ENCODE peak calls at places on chromosomes 1 and 21, in five cellular contexts. One of them, this sample, is unnamed.

GRCh38 chr1:156496211-156496761 is 4.3 kb downstream of the MEF2D start:
- DNase-seq in GM23248: peak; percentile 67
- DNase-seq in CMK: no peak
- DNase-seq in EH: peak; percentile 44
- DNase-seq in mucosa of gallbladder: no peak
- DNase-seq in this sample: peak; percentile 49

GRCh38 chr21:37751268-37751975 is 164.8 kb downstream of the KCNJ6 start:
- DNase-seq in GM23248: peak; percentile 8
- DNase-seq in CMK: no peak
- DNase-seq in mucosa of gallbladder: no peak
- DNase-seq in EH: peak; percentile 60
- DNase-seq in this sample: no peak

GRCh38 chr1:23118957-23119792 is 49.5 kb downstream of the LUZP1 start:
- DNase-seq in mucosa of gallbladder: no peak
- DNase-seq in GM23248: peak; percentile 55
- DNase-seq in CMK: no peak
- DNase-seq in EH: peak; percentile 43
- DNase-seq in this sample: peak; percentile 58

GRCh38 chr1:57079454-57080157 is 113.8 kb upstream of the C8B start:
- DNase-seq in EH: no peak
- DNase-seq in CMK: no peak
- DNase-seq in mucosa of gallbladder: no peak
- DNase-seq in GM23248: no peak
- DNase-seq in this sample: no peak

GRCh38 chr21:36860736-36861594 is 105.5 kb downstream of the HLCS start:
- DNase-seq in mucosa of gallbladder: no peak
- DNase-seq in EH: peak; percentile 85
- DNase-seq in CMK: no peak
- DNase-seq in GM23248: peak; percentile 60
- DNase-seq in this sample: peak; percentile 52

GRCh38 chr1:10415211-10415930 is 14.9 kb upstream of the CENPS start:
- DNase-seq in CMK: peak; percentile 84
- DNase-seq in EH: peak; percentile 86
- DNase-seq in GM23248: peak; percentile 81
- DNase-seq in mucosa of gallbladder: peak; percentile 39
- DNase-seq in this sample: peak; percentile 17

GRCh38 chr1:39926343-39926769 is 24.6 kb upstream of the MYCL start:
- DNase-seq in CMK: peak; percentile 33
- DNase-seq in EH: peak; percentile 31
- DNase-seq in mucosa of gallbladder: peak; percentile 50
- DNase-seq in GM23248: peak; percentile 49
- DNase-seq in this sample: peak; percentile 5

GRCh38 chr1:243715285-243715684 is 134.8 kb downstream of the AKT3 start:
- DNase-seq in EH: peak; percentile 32
- DNase-seq in GM23248: peak; percentile 65
- DNase-seq in CMK: no peak
- DNase-seq in mucosa of gallbladder: no peak
- DNase-seq in this sample: no peak

GRCh38 chr1:232766224-232766890 is 38.9 kb upstream of the MAP10 start:
- DNase-seq in mucosa of gallbladder: no peak
- DNase-seq in CMK: no peak
- DNase-seq in GM23248: no peak
- DNase-seq in EH: no peak
- DNase-seq in this sample: no peak

GRCh38 chr1:32889731-32890278 is 3.5 kb downstream of the HPCA start:
- DNase-seq in EH: no peak
- DNase-seq in CMK: no peak
- DNase-seq in GM23248: no peak
- DNase-seq in mucosa of gallbladder: no peak
- DNase-seq in this sample: no peak

GRCh38 chr1:118649406-118649805 is 338.7 kb downstream of the TBX15 start:
- DNase-seq in GM23248: no peak
- DNase-seq in EH: no peak
- DNase-seq in mucosa of gallbladder: no peak
- DNase-seq in CMK: no peak
- DNase-seq in this sample: no peak

GRCh38 chr1:13922440-13922839 is 222.5 kb downstream of the PRDM2 start:
- DNase-seq in mucosa of gallbladder: no peak
- DNase-seq in CMK: no peak
- DNase-seq in EH: no peak
- DNase-seq in GM23248: no peak
- DNase-seq in this sample: no peak

GRCh38 chr1:17232759-17233661 is 15.9 kb upstream of the PADI3 start:
- DNase-seq in GM23248: peak; percentile 89
- DNase-seq in CMK: no peak
- DNase-seq in mucosa of gallbladder: no peak
- DNase-seq in EH: peak; percentile 96
- DNase-seq in this sample: peak; percentile 97

GRCh38 chr1:36096500-36097412 is 8.1 kb downstream of the ADPRS start:
- DNase-seq in GM23248: peak; percentile 45
- DNase-seq in mucosa of gallbladder: no peak
- DNase-seq in CMK: no peak
- DNase-seq in EH: peak; percentile 27
- DNase-seq in this sample: peak; percentile 28

GRCh38 chr1:68322837-68323687 is 90.7 kb upstream of the WLS start:
- DNase-seq in GM23248: peak; percentile 92
- DNase-seq in CMK: no peak
- DNase-seq in EH: peak; percentile 69
- DNase-seq in mucosa of gallbladder: no peak
- DNase-seq in this sample: peak; percentile 99

GRCh38 chr1:207028884-207029283 is 3.7 kb downstream of the C1orf116 start:
- DNase-seq in GM23248: no peak
- DNase-seq in mucosa of gallbladder: no peak
- DNase-seq in EH: no peak
- DNase-seq in CMK: no peak
- DNase-seq in this sample: no peak

GRCh38 chr1:63635681-63636080 is 42.5 kb downstream of the PGM1 start:
- DNase-seq in EH: peak; percentile 36
- DNase-seq in GM23248: peak; percentile 22
- DNase-seq in mucosa of gallbladder: no peak
- DNase-seq in CMK: no peak
- DNase-seq in this sample: peak; percentile 32

GRCh38 chr1:107047602-107048001 is 8.9 kb upstream of the PRMT6 start:
- DNase-seq in EH: peak; percentile 1
- DNase-seq in CMK: no peak
- DNase-seq in GM23248: no peak
- DNase-seq in mucosa of gallbladder: no peak
- DNase-seq in this sample: no peak

GRCh38 chr1:45643978-45644377 is 20.1 kb upstream of the CCDC17 start:
- DNase-seq in mucosa of gallbladder: no peak
- DNase-seq in EH: no peak
- DNase-seq in CMK: no peak
- DNase-seq in GM23248: no peak
- DNase-seq in this sample: no peak

GRCh38 chr1:172719694-172720138 is 60.8 kb downstream of the FASLG start:
- DNase-seq in CMK: no peak
- DNase-seq in mucosa of gallbladder: no peak
- DNase-seq in GM23248: peak; percentile 58
- DNase-seq in EH: peak; percentile 58
- DNase-seq in this sample: peak; percentile 46

GRCh38 chr1:42529724-42530161 is 66.7 kb downstream of the CCDC30 start:
- DNase-seq in EH: peak; percentile 58
- DNase-seq in CMK: no peak
- DNase-seq in GM23248: peak; percentile 91
- DNase-seq in mucosa of gallbladder: no peak
- DNase-seq in this sample: peak; percentile 89

GRCh38 chr1:233607252-233608119 is 6.4 kb upstream of the KCNK1 start:
- DNase-seq in CMK: no peak
- DNase-seq in GM23248: peak; percentile 76
- DNase-seq in mucosa of gallbladder: peak; percentile 33
- DNase-seq in EH: no peak
- DNase-seq in this sample: no peak

GRCh38 chr1:23444596-23445390 is 20.2 kb upstream of the TCEA3 start:
- DNase-seq in GM23248: no peak
- DNase-seq in CMK: no peak
- DNase-seq in mucosa of gallbladder: no peak
- DNase-seq in EH: no peak
- DNase-seq in this sample: no peak

GRCh38 chr1:19636065-19636464 is 8.0 kb upstream of the NBL1 start:
- DNase-seq in GM23248: no peak
- DNase-seq in mucosa of gallbladder: no peak
- DNase-seq in CMK: no peak
- DNase-seq in EH: no peak
- DNase-seq in this sample: no peak

GRCh38 chr1:240044620-240045019 is 47.1 kb upstream of the FMN2 start:
- DNase-seq in GM23248: peak; percentile 76
- DNase-seq in mucosa of gallbladder: no peak
- DNase-seq in CMK: no peak
- DNase-seq in EH: peak; percentile 52
- DNase-seq in this sample: no peak

GRCh38 chr1:248756151-248756550 is 592 bp upstream of the LYPD8 start:
- DNase-seq in CMK: no peak
- DNase-seq in EH: no peak
- DNase-seq in mucosa of gallbladder: no peak
- DNase-seq in GM23248: no peak
- DNase-seq in this sample: no peak

GRCh38 chr1:157984469-157984868 is 9.0 kb upstream of the KIRREL1 start:
- DNase-seq in mucosa of gallbladder: no peak
- DNase-seq in GM23248: peak; percentile 28
- DNase-seq in CMK: no peak
- DNase-seq in EH: no peak
- DNase-seq in this sample: no peak

GRCh38 chr1:233240839-233241682 is 54.5 kb downstream of the PCNX2 start:
- DNase-seq in EH: peak; percentile 49
- DNase-seq in mucosa of gallbladder: peak; percentile 58
- DNase-seq in GM23248: peak; percentile 74
- DNase-seq in CMK: peak; percentile 2
- DNase-seq in this sample: peak; percentile 57

GRCh38 chr1:30328100-30328370 is 395.4 kb downstream of the MATN1 start:
- DNase-seq in CMK: no peak
- DNase-seq in EH: no peak
- DNase-seq in GM23248: no peak
- DNase-seq in mucosa of gallbladder: no peak
- DNase-seq in this sample: no peak

This sample was measured in RPMI7951.